ENCODE peak calls at places on chromosomes 13 and 19, in nine cellular contexts. One of them, this sample, is unnamed. For H3K36me3, the result is how much of the 10 kb centered on the place peaks cover.

GRCh38 chr19:55640577-55641375 is at the start of gene ZNF580:
- DNase-seq in adrenal gland: peak
- DNase-seq in fibroblast of lung: peak
- DNase-seq in heart left ventricle: peak
- DNase-seq in colonic mucosa: peak
- DNase-seq in heart right ventricle: peak
- DNase-seq in ovary: peak
- DNase-seq in upper lobe of right lung: peak
- DNase-seq in mammary epithelial cell: peak
- DNase-seq in this sample: peak

GRCh38 chr13:110361365-110361911 is 54.4 kb downstream of the COL4A2 start:
- DNase-seq in adrenal gland: peak
- DNase-seq in fibroblast of lung: peak
- DNase-seq in heart left ventricle: peak
- DNase-seq in colonic mucosa: no peak
- DNase-seq in heart right ventricle: peak
- DNase-seq in ovary: no peak
- DNase-seq in upper lobe of right lung: no peak
- DNase-seq in mammary epithelial cell: no peak
- DNase-seq in this sample: peak

GRCh38 chr13:112635323-112635722 is 47.4 kb upstream of the TUBGCP3 start:
- DNase-seq in adrenal gland: no peak
- DNase-seq in fibroblast of lung: no peak
- DNase-seq in heart left ventricle: no peak
- DNase-seq in colonic mucosa: no peak
- DNase-seq in heart right ventricle: no peak
- DNase-seq in ovary: no peak
- DNase-seq in upper lobe of right lung: peak
- DNase-seq in mammary epithelial cell: no peak
- DNase-seq in this sample: no peak

GRCh38 chr13:21901772-21902708 is 231.2 kb downstream of the FGF9 start:
- DNase-seq in adrenal gland: no peak
- DNase-seq in fibroblast of lung: no peak
- DNase-seq in heart left ventricle: peak
- DNase-seq in colonic mucosa: no peak
- DNase-seq in heart right ventricle: no peak
- DNase-seq in ovary: no peak
- DNase-seq in upper lobe of right lung: no peak
- DNase-seq in mammary epithelial cell: no peak
- DNase-seq in this sample: peak

GRCh38 chr19:14769201-14769600 is 9.2 kb downstream of the ADGRE2 start:
- DNase-seq in adrenal gland: no peak
- DNase-seq in fibroblast of lung: no peak
- DNase-seq in heart left ventricle: no peak
- DNase-seq in colonic mucosa: no peak
- DNase-seq in heart right ventricle: no peak
- DNase-seq in ovary: no peak
- DNase-seq in upper lobe of right lung: no peak
- DNase-seq in mammary epithelial cell: no peak
- DNase-seq in this sample: no peak

GRCh38 chr13:100552755-100553154 is 35.8 kb downstream of the GGACT start:
- DNase-seq in adrenal gland: no peak
- DNase-seq in fibroblast of lung: no peak
- DNase-seq in heart left ventricle: no peak
- DNase-seq in colonic mucosa: no peak
- DNase-seq in heart right ventricle: no peak
- DNase-seq in ovary: no peak
- DNase-seq in upper lobe of right lung: peak
- DNase-seq in mammary epithelial cell: no peak
- DNase-seq in this sample: no peak

GRCh38 chr19:16062789-16063188 is 13.5 kb upstream of the TPM4 start:
- DNase-seq in adrenal gland: peak
- DNase-seq in fibroblast of lung: no peak
- DNase-seq in heart left ventricle: peak
- DNase-seq in colonic mucosa: peak
- DNase-seq in heart right ventricle: peak
- DNase-seq in ovary: no peak
- DNase-seq in upper lobe of right lung: peak
- DNase-seq in mammary epithelial cell: no peak
- DNase-seq in this sample: peak

GRCh38 chr13:71979616-71980015 is 112.6 kb upstream of the DACH1 start:
- DNase-seq in adrenal gland: no peak
- DNase-seq in fibroblast of lung: peak
- DNase-seq in heart left ventricle: no peak
- DNase-seq in colonic mucosa: no peak
- DNase-seq in heart right ventricle: no peak
- DNase-seq in ovary: no peak
- DNase-seq in upper lobe of right lung: no peak
- DNase-seq in mammary epithelial cell: peak
- DNase-seq in this sample: peak

GRCh38 chr19:57026476-57026875 is 93.3 kb upstream of the USP29 start:
- DNase-seq in adrenal gland: no peak
- DNase-seq in fibroblast of lung: no peak
- DNase-seq in heart left ventricle: no peak
- DNase-seq in colonic mucosa: no peak
- DNase-seq in heart right ventricle: no peak
- DNase-seq in ovary: no peak
- DNase-seq in upper lobe of right lung: no peak
- DNase-seq in mammary epithelial cell: no peak
- DNase-seq in this sample: no peak

DNA sequence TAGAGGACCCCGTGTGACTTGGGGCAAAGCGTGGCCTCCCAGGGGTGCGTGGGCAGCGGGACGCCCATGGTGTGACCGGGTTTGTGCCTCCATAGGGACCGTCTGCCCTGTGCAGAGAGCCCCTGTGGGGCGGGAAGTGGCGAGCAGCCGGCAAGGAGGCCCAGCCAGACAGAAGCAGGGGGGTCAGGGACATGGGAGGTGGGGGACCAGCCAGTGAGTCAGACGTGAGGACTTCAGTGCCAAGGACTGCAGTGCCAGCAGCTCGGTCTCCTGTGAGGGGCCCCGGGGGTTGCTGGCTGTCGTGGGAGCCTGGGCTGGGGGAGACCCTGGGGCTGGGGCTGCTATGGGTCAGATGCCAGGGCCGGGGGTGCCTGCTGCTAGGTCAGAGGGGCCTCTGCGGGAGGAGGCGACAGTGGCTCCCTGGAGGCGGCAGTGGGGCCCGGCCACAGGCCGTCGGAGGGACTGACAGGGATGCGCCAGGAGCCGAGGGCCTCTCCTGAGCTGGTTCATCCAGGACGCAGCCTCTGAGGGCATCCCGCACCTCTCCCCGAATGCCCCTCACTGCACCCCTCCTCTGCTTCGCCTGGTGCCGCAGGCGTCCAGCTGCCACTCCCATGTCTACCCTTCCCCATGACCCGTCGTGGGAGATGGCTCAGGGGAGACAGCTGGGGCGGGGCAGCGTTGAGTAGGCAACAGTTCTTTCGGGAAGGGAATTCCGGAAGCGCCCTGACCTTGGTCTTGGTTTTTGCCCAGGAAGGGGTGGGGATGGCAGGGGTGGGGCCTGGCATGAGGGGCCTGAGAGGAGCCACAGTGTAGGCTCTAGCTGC is 80.0 kb downstream of the KDM4B start:
- DNase-seq in adrenal gland: peak
- DNase-seq in fibroblast of lung: peak
- DNase-seq in heart left ventricle: no peak
- DNase-seq in colonic mucosa: peak
- DNase-seq in heart right ventricle: no peak
- DNase-seq in ovary: peak
- DNase-seq in upper lobe of right lung: no peak
- DNase-seq in mammary epithelial cell: no peak
- DNase-seq in this sample: no peak
- H3K36me3 ChIP-seq in adrenal gland: under half
- H3K36me3 ChIP-seq in fibroblast of lung: under half
- H3K36me3 ChIP-seq in heart left ventricle: under half
- H3K36me3 ChIP-seq in colonic mucosa: under half
- H3K36me3 ChIP-seq in heart right ventricle: under half
- H3K36me3 ChIP-seq in ovary: under half
- H3K36me3 ChIP-seq in upper lobe of right lung: under half
- H3K36me3 ChIP-seq in mammary epithelial cell: under half
- H3K36me3 ChIP-seq in this sample: under half

GRCh38 chr19:7558667-7559066 is 23.1 kb downstream of the PNPLA6 start:
- DNase-seq in adrenal gland: no peak
- DNase-seq in fibroblast of lung: no peak
- DNase-seq in heart left ventricle: no peak
- DNase-seq in colonic mucosa: no peak
- DNase-seq in heart right ventricle: no peak
- DNase-seq in ovary: no peak
- DNase-seq in upper lobe of right lung: no peak
- DNase-seq in mammary epithelial cell: no peak
- DNase-seq in this sample: no peak
- TF ChIP-seq CTCF in adrenal gland: no peak
- TF ChIP-seq CTCF in fibroblast of lung: no peak
- TF ChIP-seq CTCF in heart left ventricle: no peak
- TF ChIP-seq CTCF in colonic mucosa: no peak
- TF ChIP-seq CTCF in heart right ventricle: no peak
- TF ChIP-seq CTCF in ovary: no peak
- TF ChIP-seq CTCF in upper lobe of right lung: no peak
- TF ChIP-seq CTCF in mammary epithelial cell: no peak
- TF ChIP-seq CTCF in this sample: no peak

DNA sequence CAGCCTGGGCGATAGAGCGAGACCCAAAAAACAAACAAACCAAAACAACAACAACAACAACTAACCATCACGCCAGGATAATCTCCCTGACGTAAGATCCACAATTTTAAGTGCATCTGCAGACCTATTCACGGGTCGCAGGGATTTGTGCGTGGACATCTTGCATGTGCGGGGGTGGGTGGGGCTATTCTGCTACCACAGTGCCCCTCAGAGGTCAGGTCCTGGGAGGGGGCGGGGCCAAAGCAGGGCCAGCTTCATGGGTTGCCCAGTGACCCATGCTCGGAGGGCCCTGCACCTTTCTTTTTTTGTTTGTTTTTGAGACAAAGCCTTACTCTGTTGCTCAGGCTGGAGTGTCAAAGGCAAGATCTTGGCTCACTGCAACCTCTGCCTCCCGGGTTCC is 2.6 kb upstream of the CDC42EP5 start:
- DNase-seq in adrenal gland: no peak
- DNase-seq in fibroblast of lung: no peak
- DNase-seq in heart left ventricle: no peak
- DNase-seq in colonic mucosa: no peak
- DNase-seq in heart right ventricle: no peak
- DNase-seq in ovary: no peak
- DNase-seq in upper lobe of right lung: no peak
- DNase-seq in mammary epithelial cell: no peak
- DNase-seq in this sample: no peak
- H3K36me3 ChIP-seq in adrenal gland: under half
- H3K36me3 ChIP-seq in fibroblast of lung: under half
- H3K36me3 ChIP-seq in heart left ventricle: under half
- H3K36me3 ChIP-seq in colonic mucosa: under half
- H3K36me3 ChIP-seq in heart right ventricle: under half
- H3K36me3 ChIP-seq in ovary: under half
- H3K36me3 ChIP-seq in upper lobe of right lung: under half
- H3K36me3 ChIP-seq in mammary epithelial cell: under half
- H3K36me3 ChIP-seq in this sample: under half

DNA sequence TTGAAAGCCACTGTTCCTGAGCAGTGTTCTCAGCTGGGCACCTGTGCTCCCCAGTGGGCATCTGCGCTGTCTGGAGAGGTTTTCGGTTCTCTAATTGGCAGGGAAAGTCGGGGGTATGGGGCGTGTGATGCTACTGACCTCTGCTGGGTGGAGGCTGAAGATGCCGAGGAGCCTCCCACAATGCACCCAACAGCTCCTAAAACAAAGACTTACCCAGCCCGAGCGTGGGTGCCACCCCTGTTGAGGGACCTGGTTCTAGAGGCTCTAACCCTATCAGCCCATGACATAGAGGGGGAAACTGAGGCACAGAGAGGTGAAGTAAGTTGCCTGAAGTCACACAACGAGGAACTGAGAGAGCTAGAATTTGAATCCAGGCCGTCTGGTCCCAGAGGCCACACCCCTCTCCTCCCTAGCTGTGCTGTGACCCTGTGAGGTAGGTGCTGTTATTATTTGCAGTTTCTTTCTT is 2.3 kb downstream of the SPACA4 start:
- DNase-seq in adrenal gland: peak
- DNase-seq in fibroblast of lung: peak
- DNase-seq in heart left ventricle: no peak
- DNase-seq in colonic mucosa: peak
- DNase-seq in heart right ventricle: no peak
- DNase-seq in ovary: no peak
- DNase-seq in upper lobe of right lung: no peak
- DNase-seq in mammary epithelial cell: no peak
- DNase-seq in this sample: no peak
- TF ChIP-seq CTCF in adrenal gland: peak
- TF ChIP-seq CTCF in fibroblast of lung: peak
- TF ChIP-seq CTCF in heart left ventricle: peak
- TF ChIP-seq CTCF in colonic mucosa: peak
- TF ChIP-seq CTCF in heart right ventricle: peak
- TF ChIP-seq CTCF in ovary: no peak
- TF ChIP-seq CTCF in upper lobe of right lung: peak
- TF ChIP-seq CTCF in mammary epithelial cell: peak
- TF ChIP-seq CTCF in this sample: peak

GRCh38 chr19:3463039-3463958 is 17.0 kb downstream of the SMIM24 start:
- DNase-seq in adrenal gland: no peak
- DNase-seq in fibroblast of lung: no peak
- DNase-seq in heart left ventricle: no peak
- DNase-seq in colonic mucosa: no peak
- DNase-seq in heart right ventricle: no peak
- DNase-seq in ovary: peak
- DNase-seq in upper lobe of right lung: no peak
- DNase-seq in mammary epithelial cell: no peak
- DNase-seq in this sample: no peak
- H3K36me3 ChIP-seq in adrenal gland: under half
- H3K36me3 ChIP-seq in fibroblast of lung: under half
- H3K36me3 ChIP-seq in heart left ventricle: under half
- H3K36me3 ChIP-seq in colonic mucosa: under half
- H3K36me3 ChIP-seq in heart right ventricle: under half
- H3K36me3 ChIP-seq in ovary: under half
- H3K36me3 ChIP-seq in upper lobe of right lung: under half
- H3K36me3 ChIP-seq in mammary epithelial cell: under half
- H3K36me3 ChIP-seq in this sample: under half

GRCh38 chr13:65504213-65504612 is 1725.9 kb downstream of the PCDH9 start:
- DNase-seq in adrenal gland: no peak
- DNase-seq in fibroblast of lung: no peak
- DNase-seq in heart left ventricle: no peak
- DNase-seq in colonic mucosa: no peak
- DNase-seq in heart right ventricle: no peak
- DNase-seq in ovary: no peak
- DNase-seq in upper lobe of right lung: no peak
- DNase-seq in mammary epithelial cell: no peak
- DNase-seq in this sample: no peak
- TF ChIP-seq CTCF in adrenal gland: no peak
- TF ChIP-seq CTCF in fibroblast of lung: no peak
- TF ChIP-seq CTCF in heart left ventricle: no peak
- TF ChIP-seq CTCF in colonic mucosa: no peak
- TF ChIP-seq CTCF in heart right ventricle: no peak
- TF ChIP-seq CTCF in ovary: no peak
- TF ChIP-seq CTCF in upper lobe of right lung: no peak
- TF ChIP-seq CTCF in mammary epithelial cell: no peak
- TF ChIP-seq CTCF in this sample: no peak

GRCh38 chr13:46983881-46984280 is 87.0 kb upstream of the HTR2A start:
- DNase-seq in adrenal gland: no peak
- DNase-seq in fibroblast of lung: peak
- DNase-seq in heart left ventricle: no peak
- DNase-seq in colonic mucosa: no peak
- DNase-seq in heart right ventricle: no peak
- DNase-seq in ovary: no peak
- DNase-seq in upper lobe of right lung: no peak
- DNase-seq in mammary epithelial cell: peak
- DNase-seq in this sample: no peak

GRCh38 chr13:46982856-46983582 is 86.2 kb upstream of the HTR2A start:
- DNase-seq in adrenal gland: no peak
- DNase-seq in fibroblast of lung: no peak
- DNase-seq in heart left ventricle: no peak
- DNase-seq in colonic mucosa: no peak
- DNase-seq in heart right ventricle: no peak
- DNase-seq in ovary: no peak
- DNase-seq in upper lobe of right lung: no peak
- DNase-seq in mammary epithelial cell: no peak
- DNase-seq in this sample: no peak
- H3K36me3 ChIP-seq in adrenal gland: under half
- H3K36me3 ChIP-seq in fibroblast of lung: under half
- H3K36me3 ChIP-seq in heart left ventricle: under half
- H3K36me3 ChIP-seq in colonic mucosa: under half
- H3K36me3 ChIP-seq in heart right ventricle: under half
- H3K36me3 ChIP-seq in ovary: under half
- H3K36me3 ChIP-seq in upper lobe of right lung: under half
- H3K36me3 ChIP-seq in mammary epithelial cell: under half
- H3K36me3 ChIP-seq in this sample: under half